ENCODE peak calls at places on chromosomes 7 and 10, in nine cellular contexts. R is kidney; W is endodermal cell; S is A549; N is left lung; M is CD4-positive, alpha-beta T cell; E is neural crest cell; I is fibroblast of the aortic adventitia; D is IMR-90. P is an unnamed sample.

GRCh38 chr7:134875867-134876266 is 96.4 kb downstream of the CALD1 start:
- DNase-seq in R (no peak), W (no peak), S (no peak), N (no peak), M (no peak), E (no peak), I (no peak), D (peak), P (peak)

GRCh38 chr7:110590415-110590814 is 500.5 kb upstream of the LRRN3 start:
- DNase-seq in R (no peak), W (peak), S (no peak), N (no peak), M (no peak), E (no peak), I (no peak), D (no peak), P (no peak)

GRCh38 chr10:5595591-5596590 is 70.5 kb downstream of the ASB13 start:
- DNase-seq in R (peak), W (no peak), S (peak), N (peak), M (no peak), E (no peak), I (peak), D (peak), P (peak)

GRCh38 chr10:104080762-104081161 is 4.9 kb downstream of the COL17A1 start:
- DNase-seq in R (no peak), W (no peak), S (peak), N (no peak), M (no peak), E (no peak), I (peak), D (peak), P (no peak)

GRCh38 chr7:84245831-84246230 is 51.2 kb upstream of the SEMA3A start:
- DNase-seq in R (peak), W (peak), S (no peak), N (peak), M (no peak), E (no peak), I (no peak), D (no peak), P (no peak)

GRCh38 chr10:97850446-97850845 is 803 bp downstream of the GOLGA7B start:
- DNase-seq in R (no peak), W (no peak), S (no peak), N (no peak), M (no peak), E (no peak), I (no peak), D (no peak), P (no peak)

GRCh38 chr10:117398014-117398413 is 22.8 kb upstream of the PDZD8 start:
- DNase-seq in R (no peak), W (no peak), S (no peak), N (no peak), M (no peak), E (no peak), I (no peak), D (no peak), P (no peak)

GRCh38 chr10:78229950-78230675 is 196.4 kb downstream of the RPS24 start:
- DNase-seq in R (no peak), W (no peak), S (no peak), N (no peak), M (no peak), E (no peak), I (no peak), D (no peak), P (no peak)

GRCh38 chr7:51666751-51667150 is 350.1 kb upstream of the COBL start:
- DNase-seq in R (no peak), W (no peak), S (no peak), N (no peak), M (no peak), E (no peak), I (no peak), D (no peak), P (no peak)

GRCh38 chr10:126872768-126873167 is 32.5 kb upstream of the DOCK1 start:
- DNase-seq in R (no peak), W (peak), S (no peak), N (no peak), M (no peak), E (no peak), I (peak), D (no peak), P (no peak)

GRCh38 chr7:1675673-1676549 is 5.8 kb downstream of the ELFN1 start:
- DNase-seq in R (peak), W (peak), S (no peak), N (peak), M (no peak), E (no peak), I (no peak), D (no peak), P (no peak)

GRCh38 chr10:89339860-89340259 is 12.1 kb downstream of the IFIT3 start:
- DNase-seq in R (no peak), W (no peak), S (no peak), N (no peak), M (no peak), E (no peak), I (no peak), D (no peak), P (no peak)

GRCh38 chr7:12839508-12840153 is 152.2 kb downstream of the ARL4A start:
- DNase-seq in R (no peak), W (peak), S (no peak), N (peak), M (no peak), E (peak), I (no peak), D (no peak), P (no peak)

GRCh38 chr7:131606346-131607290 is 50.2 kb upstream of the PODXL start:
- DNase-seq in R (no peak), W (peak), S (no peak), N (no peak), M (no peak), E (no peak), I (peak), D (no peak), P (no peak)

GRCh38 chr7:130363156-130363847 is 17.0 kb upstream of the CPA1 start:
- DNase-seq in R (no peak), W (no peak), S (peak), N (no peak), M (no peak), E (no peak), I (peak), D (peak), P (peak)

DNA sequence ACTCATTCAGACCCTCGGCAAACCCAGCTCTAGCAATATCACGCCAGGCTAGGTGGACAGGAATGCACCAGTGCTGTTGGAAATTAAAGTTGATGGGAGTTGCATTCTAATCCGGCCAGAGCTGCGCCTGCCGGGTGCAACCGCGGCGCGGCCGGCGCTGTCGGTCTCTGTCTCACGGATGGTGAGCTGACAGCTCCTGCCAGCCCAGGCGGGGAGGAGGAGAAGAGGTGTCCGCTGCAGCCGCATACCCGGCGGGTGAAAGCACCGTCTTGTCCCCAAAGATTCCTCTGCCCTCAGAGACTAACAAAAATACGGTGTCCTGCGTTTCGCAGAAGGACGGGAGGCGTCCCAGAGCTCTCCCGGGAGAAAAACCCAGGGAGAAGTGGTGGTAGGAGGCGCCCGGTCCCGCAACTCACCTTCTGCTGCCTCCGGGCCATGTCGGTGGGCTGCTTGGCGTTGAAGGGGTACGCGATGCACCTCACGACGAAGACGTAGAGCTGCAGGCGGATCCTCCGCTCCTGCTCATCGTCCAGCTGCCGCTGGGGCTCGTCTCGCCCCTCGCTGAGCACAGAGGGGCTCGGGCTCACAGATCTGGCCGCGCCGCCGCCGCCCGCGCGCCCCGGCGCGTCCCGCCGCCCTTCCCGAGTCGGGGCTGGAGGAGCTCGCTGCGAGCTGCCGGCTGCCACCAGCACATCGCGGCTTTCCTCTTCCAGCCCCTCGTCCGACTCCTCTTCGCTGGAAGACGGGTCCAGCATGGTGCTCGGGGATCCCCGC is 490 bp downstream of the CADPS2 start:
- DNase-seq in R (peak), W (peak), S (peak), N (peak), M (no peak), E (peak), I (peak), D (no peak), P (peak)
- TF ChIP-seq CTCF in R (no peak), W (peak), S (no peak), N (no peak), M (no peak), E (peak), I (peak), D (no peak), P (no peak)

DNA sequence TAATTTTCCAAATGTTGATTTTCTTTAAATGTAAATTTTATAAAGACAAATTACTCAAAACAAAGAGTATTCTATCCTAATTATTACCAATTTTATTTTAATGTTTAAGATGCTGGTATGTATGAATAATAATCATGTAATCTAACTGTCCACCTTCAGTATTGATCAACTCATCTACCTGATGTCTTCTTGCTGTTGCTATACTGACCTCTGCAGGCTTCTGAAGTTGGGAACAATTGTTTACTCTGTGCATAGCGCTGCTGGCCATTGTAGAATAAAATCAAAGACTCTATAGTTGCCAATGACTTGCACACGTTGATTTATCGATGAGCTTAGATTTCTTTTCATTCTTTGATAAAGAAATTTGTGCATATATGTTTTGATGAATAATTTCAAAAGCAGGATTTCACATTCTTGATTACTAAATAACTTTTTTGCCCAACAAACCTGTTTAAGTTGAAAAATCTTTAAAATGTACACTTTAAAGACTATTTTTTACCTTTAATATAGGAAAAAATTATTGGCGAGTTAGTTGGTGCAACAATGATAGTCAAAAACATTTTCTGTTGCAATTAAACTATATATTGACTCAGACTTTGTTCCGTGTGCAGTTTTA is 282.3 kb downstream of the TFEC start:
- DNase-seq in R (no peak), W (no peak), S (no peak), N (no peak), M (no peak), E (no peak), I (peak), D (peak), P (peak)
- TF ChIP-seq CTCF in R (no peak), W (peak), S (peak), N (no peak), M (no peak), E (peak), I (peak), D (peak), P (peak)

DNA sequence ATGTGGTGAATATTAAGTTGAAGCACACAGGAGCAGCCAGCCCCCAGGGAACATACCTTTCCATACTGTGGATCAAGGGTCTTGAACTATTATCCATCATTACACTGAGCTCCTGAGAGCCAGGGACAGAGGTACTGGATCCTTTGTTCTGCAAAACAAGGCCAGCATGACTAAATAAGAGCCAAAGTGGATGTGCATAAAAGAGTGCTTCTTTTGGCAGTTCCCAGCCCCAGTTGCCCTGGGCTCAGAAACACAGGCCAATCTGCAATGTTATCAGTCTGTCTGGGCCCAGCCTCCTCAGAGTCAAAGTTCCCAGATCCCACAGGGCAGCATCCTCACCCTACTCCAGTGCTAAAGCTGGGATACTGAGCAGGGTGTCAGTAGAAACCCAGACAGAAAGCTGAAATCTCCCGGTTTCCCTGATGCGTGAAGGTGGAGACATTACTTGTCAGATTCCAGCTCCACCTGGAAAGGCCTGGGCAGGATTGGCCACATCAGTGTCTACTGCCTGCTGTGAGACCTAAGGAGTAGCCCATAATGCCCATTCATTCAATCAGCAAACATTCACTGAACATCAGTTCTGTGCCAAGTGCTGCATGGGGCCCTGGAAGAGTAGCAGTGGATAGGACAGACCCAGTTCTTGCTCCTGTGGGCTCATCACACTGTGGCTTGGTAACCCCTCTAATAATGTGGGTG is 342.7 kb downstream of the CXCL12 start:
- DNase-seq in R (no peak), W (no peak), S (no peak), N (no peak), M (no peak), E (no peak), I (no peak), D (no peak), P (no peak)
- TF ChIP-seq CTCF in R (no peak), W (no peak), S (no peak), N (no peak), M (no peak), E (no peak), I (no peak), D (no peak), P (no peak)

GRCh38 chr7:45923290-45923689 is 2.2 kb upstream of the IGFBP3 start:
- DNase-seq in R (peak), W (peak), S (no peak), N (peak), M (peak), E (peak), I (peak), D (peak), P (peak)

GRCh38 chr7:45921381-45921698 is 268 bp upstream of the IGFBP3 start:
- DNase-seq in R (peak), W (no peak), S (no peak), N (no peak), M (no peak), E (no peak), I (no peak), D (no peak), P (no peak)

GRCh38 chr7:45921699-45922519 is 837 bp upstream of the IGFBP3 start:
- DNase-seq in R (peak), W (peak), S (peak), N (no peak), M (no peak), E (peak), I (peak), D (peak), P (peak)

GRCh38 chr7:45923818-45924217 is 2.7 kb upstream of the IGFBP3 start:
- DNase-seq in R (no peak), W (no peak), S (no peak), N (no peak), M (no peak), E (no peak), I (no peak), D (no peak), P (no peak)

GRCh38 chr7:45922810-45923209 is 1.7 kb upstream of the IGFBP3 start:
- DNase-seq in R (no peak), W (no peak), S (no peak), N (no peak), M (no peak), E (no peak), I (no peak), D (no peak), P (peak)
- TF ChIP-seq CTCF in R (no peak), W (no peak), S (no peak), N (no peak), M (no peak), E (no peak), I (no peak), D (no peak), P (no peak)

P was measured in foreskin fibroblast.